ENCODE peak calls at places on chromosomes 1 and 21, in eight cellular contexts. One of them, this sample, is unnamed.

GRCh38 chr1:225670356-225670755 is 17.4 kb upstream of the ENAH start:
- DNase-seq in fibroblast of lung: no peak
- DNase-seq in IMR-90: no peak
- DNase-seq in GM23338: no peak
- DNase-seq in PC-9: no peak
- DNase-seq in mammary epithelial cell: no peak
- DNase-seq in GM23248: no peak
- DNase-seq in OCI-LY7: no peak
- DNase-seq in this sample: no peak

GRCh38 chr1:85078903-85079302 is 30.6 kb upstream of the MCOLN3 start:
- DNase-seq in fibroblast of lung: peak
- DNase-seq in IMR-90: peak
- DNase-seq in GM23338: peak
- DNase-seq in PC-9: no peak
- DNase-seq in mammary epithelial cell: no peak
- DNase-seq in GM23248: peak
- DNase-seq in OCI-LY7: peak
- DNase-seq in this sample: peak

GRCh38 chr1:55893155-55893554 is 678.0 kb upstream of the USP24 start:
- DNase-seq in fibroblast of lung: peak
- DNase-seq in IMR-90: peak
- DNase-seq in GM23338: peak
- DNase-seq in PC-9: peak
- DNase-seq in mammary epithelial cell: peak
- DNase-seq in GM23248: peak
- DNase-seq in OCI-LY7: peak
- DNase-seq in this sample: peak

GRCh38 chr1:63659448-63659847 is 66.2 kb downstream of the PGM1 start:
- DNase-seq in fibroblast of lung: no peak
- DNase-seq in IMR-90: no peak
- DNase-seq in GM23338: no peak
- DNase-seq in PC-9: no peak
- DNase-seq in mammary epithelial cell: no peak
- DNase-seq in GM23248: no peak
- DNase-seq in OCI-LY7: no peak
- DNase-seq in this sample: no peak

GRCh38 chr1:70899735-70900134 is 147.9 kb downstream of the PTGER3 start:
- DNase-seq in fibroblast of lung: no peak
- DNase-seq in IMR-90: no peak
- DNase-seq in GM23338: no peak
- DNase-seq in PC-9: no peak
- DNase-seq in mammary epithelial cell: no peak
- DNase-seq in GM23248: peak
- DNase-seq in OCI-LY7: no peak
- DNase-seq in this sample: no peak

GRCh38 chr21:44321846-44322450 is 17.2 kb downstream of the CFAP410 start:
- DNase-seq in fibroblast of lung: no peak
- DNase-seq in IMR-90: no peak
- DNase-seq in GM23338: no peak
- DNase-seq in PC-9: no peak
- DNase-seq in mammary epithelial cell: no peak
- DNase-seq in GM23248: no peak
- DNase-seq in OCI-LY7: no peak
- DNase-seq in this sample: no peak

GRCh38 chr21:36691539-36692124 is 7.3 kb upstream of the SIM2 start:
- DNase-seq in fibroblast of lung: no peak
- DNase-seq in IMR-90: peak
- DNase-seq in GM23338: peak
- DNase-seq in PC-9: no peak
- DNase-seq in mammary epithelial cell: no peak
- DNase-seq in GM23248: no peak
- DNase-seq in OCI-LY7: no peak
- DNase-seq in this sample: no peak

GRCh38 chr1:43554444-43554992 is 23.8 kb downstream of the PTPRF start:
- DNase-seq in fibroblast of lung: peak
- DNase-seq in IMR-90: peak
- DNase-seq in GM23338: peak
- DNase-seq in PC-9: peak
- DNase-seq in mammary epithelial cell: peak
- DNase-seq in GM23248: peak
- DNase-seq in OCI-LY7: peak
- DNase-seq in this sample: no peak

GRCh38 chr1:7754234-7754633 is 16.9 kb upstream of the VAMP3 start:
- DNase-seq in fibroblast of lung: no peak
- DNase-seq in IMR-90: no peak
- DNase-seq in GM23338: no peak
- DNase-seq in PC-9: no peak
- DNase-seq in mammary epithelial cell: no peak
- DNase-seq in GM23248: no peak
- DNase-seq in OCI-LY7: no peak
- DNase-seq in this sample: no peak

GRCh38 chr1:31830511-31830910 is 14.7 kb upstream of the SPOCD1 start:
- DNase-seq in fibroblast of lung: no peak
- DNase-seq in IMR-90: no peak
- DNase-seq in GM23338: no peak
- DNase-seq in PC-9: no peak
- DNase-seq in mammary epithelial cell: no peak
- DNase-seq in GM23248: no peak
- DNase-seq in OCI-LY7: no peak
- DNase-seq in this sample: no peak

GRCh38 chr1:8844421-8845063 is 27.1 kb upstream of the RERE start:
- DNase-seq in fibroblast of lung: no peak
- DNase-seq in IMR-90: no peak
- DNase-seq in GM23338: no peak
- DNase-seq in PC-9: no peak
- DNase-seq in mammary epithelial cell: no peak
- DNase-seq in GM23248: no peak
- DNase-seq in OCI-LY7: no peak
- DNase-seq in this sample: no peak

GRCh38 chr1:19622204-19622603 is 21.9 kb upstream of the NBL1 start:
- DNase-seq in fibroblast of lung: peak
- DNase-seq in IMR-90: peak
- DNase-seq in GM23338: no peak
- DNase-seq in PC-9: no peak
- DNase-seq in mammary epithelial cell: peak
- DNase-seq in GM23248: peak
- DNase-seq in OCI-LY7: no peak
- DNase-seq in this sample: no peak

GRCh38 chr1:209809601-209810000 is 3.7 kb upstream of the IRF6 start:
- DNase-seq in fibroblast of lung: no peak
- DNase-seq in IMR-90: no peak
- DNase-seq in GM23338: no peak
- DNase-seq in PC-9: no peak
- DNase-seq in mammary epithelial cell: peak
- DNase-seq in GM23248: no peak
- DNase-seq in OCI-LY7: no peak
- DNase-seq in this sample: no peak

GRCh38 chr21:46543306-46543705 is 61.6 kb downstream of the S100B start:
- DNase-seq in fibroblast of lung: no peak
- DNase-seq in IMR-90: no peak
- DNase-seq in GM23338: no peak
- DNase-seq in PC-9: no peak
- DNase-seq in mammary epithelial cell: no peak
- DNase-seq in GM23248: no peak
- DNase-seq in OCI-LY7: no peak
- DNase-seq in this sample: no peak

GRCh38 chr1:205351984-205352713 is 4.6 kb downstream of the KLHDC8A start:
- DNase-seq in fibroblast of lung: peak
- DNase-seq in IMR-90: peak
- DNase-seq in GM23338: peak
- DNase-seq in PC-9: no peak
- DNase-seq in mammary epithelial cell: peak
- DNase-seq in GM23248: peak
- DNase-seq in OCI-LY7: no peak
- DNase-seq in this sample: peak

GRCh38 chr1:163730366-163730765 is 408.6 kb downstream of the NUF2 start:
- DNase-seq in fibroblast of lung: peak
- DNase-seq in IMR-90: no peak
- DNase-seq in GM23338: no peak
- DNase-seq in PC-9: no peak
- DNase-seq in mammary epithelial cell: no peak
- DNase-seq in GM23248: no peak
- DNase-seq in OCI-LY7: no peak
- DNase-seq in this sample: peak

GRCh38 chr1:155607708-155608107 is 2.3 kb upstream of the MSTO1 start:
- DNase-seq in fibroblast of lung: no peak
- DNase-seq in IMR-90: peak
- DNase-seq in GM23338: no peak
- DNase-seq in PC-9: no peak
- DNase-seq in mammary epithelial cell: no peak
- DNase-seq in GM23248: no peak
- DNase-seq in OCI-LY7: peak
- DNase-seq in this sample: no peak

GRCh38 chr1:147641695-147642592 is 28.4 kb downstream of the ACP6 start:
- DNase-seq in fibroblast of lung: peak
- DNase-seq in IMR-90: peak
- DNase-seq in GM23338: peak
- DNase-seq in PC-9: no peak
- DNase-seq in mammary epithelial cell: peak
- DNase-seq in GM23248: peak
- DNase-seq in OCI-LY7: peak
- DNase-seq in this sample: peak
- H2AFZ ChIP-seq in fibroblast of lung: no peak
- H2AFZ ChIP-seq in IMR-90: peak
- H2AFZ ChIP-seq in GM23338: no peak
- H2AFZ ChIP-seq in PC-9: no peak
- H2AFZ ChIP-seq in mammary epithelial cell: no peak
- H2AFZ ChIP-seq in GM23248: peak
- H2AFZ ChIP-seq in OCI-LY7: no peak
- H2AFZ ChIP-seq in this sample: no peak

DNA sequence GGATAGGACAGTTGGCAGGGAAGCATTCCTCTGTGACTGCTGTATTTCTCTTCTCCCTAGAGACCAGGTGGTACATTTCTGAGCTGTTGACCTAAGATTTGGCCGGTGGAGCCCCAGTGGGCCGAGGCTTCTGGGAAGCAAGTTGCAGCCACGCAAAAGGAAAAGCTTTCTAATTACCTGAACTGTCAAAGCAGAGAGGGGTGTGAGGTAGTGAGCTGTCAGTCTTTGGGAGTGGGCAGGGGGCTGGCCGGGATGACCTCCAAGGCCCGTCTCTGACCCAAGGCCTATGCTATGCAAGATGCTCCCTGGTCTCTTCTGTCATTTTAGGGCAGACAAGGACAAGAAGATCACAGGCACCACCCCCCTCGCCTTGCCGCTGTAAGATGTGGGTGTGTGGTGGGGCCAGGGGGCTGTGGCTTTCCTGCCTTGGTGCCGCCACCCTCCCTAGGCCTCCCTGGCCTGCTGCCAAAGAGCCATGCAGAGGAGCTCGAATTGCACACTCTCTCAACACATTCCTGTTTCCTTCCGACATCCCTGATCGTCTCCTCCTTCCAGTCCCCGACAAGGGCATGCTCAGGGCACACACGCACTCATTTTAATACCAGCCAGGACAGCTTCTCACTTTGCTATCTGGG is 7.7 kb downstream of the PADI1 start:
- DNase-seq in fibroblast of lung: peak
- DNase-seq in IMR-90: peak
- DNase-seq in GM23338: peak
- DNase-seq in PC-9: peak
- DNase-seq in mammary epithelial cell: peak
- DNase-seq in GM23248: peak
- DNase-seq in OCI-LY7: no peak
- DNase-seq in this sample: peak
- H2AFZ ChIP-seq in fibroblast of lung: peak
- H2AFZ ChIP-seq in IMR-90: peak
- H2AFZ ChIP-seq in GM23338: no peak
- H2AFZ ChIP-seq in PC-9: no peak
- H2AFZ ChIP-seq in mammary epithelial cell: peak
- H2AFZ ChIP-seq in GM23248: no peak
- H2AFZ ChIP-seq in OCI-LY7: no peak
- H2AFZ ChIP-seq in this sample: no peak

DNA sequence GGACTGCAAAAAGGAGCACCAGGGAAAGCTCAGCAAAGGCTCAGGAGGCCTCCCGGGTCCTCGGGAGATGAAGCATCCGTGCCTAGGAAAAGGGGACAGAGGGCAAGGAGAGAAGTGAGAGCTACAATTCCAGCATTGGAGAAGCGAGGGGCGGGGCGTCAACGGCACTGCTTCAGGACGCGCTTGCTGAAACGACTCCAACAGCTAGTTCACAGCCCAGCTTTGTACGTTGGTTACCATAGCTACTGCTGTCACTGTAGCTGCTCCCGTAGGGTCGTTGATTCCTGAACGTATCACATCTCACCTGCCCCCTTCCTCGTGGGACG is 63.1 kb downstream of the TOR1AIP2 start:
- DNase-seq in fibroblast of lung: no peak
- DNase-seq in IMR-90: no peak
- DNase-seq in GM23338: no peak
- DNase-seq in PC-9: peak
- DNase-seq in mammary epithelial cell: no peak
- DNase-seq in GM23248: peak
- DNase-seq in OCI-LY7: no peak
- DNase-seq in this sample: no peak
- H2AFZ ChIP-seq in fibroblast of lung: peak
- H2AFZ ChIP-seq in IMR-90: peak
- H2AFZ ChIP-seq in GM23338: peak
- H2AFZ ChIP-seq in PC-9: peak
- H2AFZ ChIP-seq in mammary epithelial cell: peak
- H2AFZ ChIP-seq in GM23248: peak
- H2AFZ ChIP-seq in OCI-LY7: peak
- H2AFZ ChIP-seq in this sample: peak

GRCh38 chr1:183273300-183273699 is 87.2 kb downstream of the LAMC2 start:
- DNase-seq in fibroblast of lung: peak
- DNase-seq in IMR-90: no peak
- DNase-seq in GM23338: no peak
- DNase-seq in PC-9: no peak
- DNase-seq in mammary epithelial cell: no peak
- DNase-seq in GM23248: peak
- DNase-seq in OCI-LY7: no peak
- DNase-seq in this sample: no peak

GRCh38 chr1:183275322-183275721 is 89.3 kb downstream of the LAMC2 start:
- DNase-seq in fibroblast of lung: no peak
- DNase-seq in IMR-90: no peak
- DNase-seq in GM23338: no peak
- DNase-seq in PC-9: no peak
- DNase-seq in mammary epithelial cell: no peak
- DNase-seq in GM23248: no peak
- DNase-seq in OCI-LY7: no peak
- DNase-seq in this sample: no peak

GRCh38 chr1:183274836-183275235 is 88.8 kb downstream of the LAMC2 start:
- DNase-seq in fibroblast of lung: no peak
- DNase-seq in IMR-90: no peak
- DNase-seq in GM23338: no peak
- DNase-seq in PC-9: no peak
- DNase-seq in mammary epithelial cell: no peak
- DNase-seq in GM23248: no peak
- DNase-seq in OCI-LY7: no peak
- DNase-seq in this sample: no peak

GRCh38 chr1:183270541-183271141 is 84.6 kb downstream of the LAMC2 start:
- DNase-seq in fibroblast of lung: peak
- DNase-seq in IMR-90: peak
- DNase-seq in GM23338: no peak
- DNase-seq in PC-9: no peak
- DNase-seq in mammary epithelial cell: no peak
- DNase-seq in GM23248: peak
- DNase-seq in OCI-LY7: no peak
- DNase-seq in this sample: no peak

GRCh38 chr1:183272390-183272801 is 86.3 kb downstream of the LAMC2 start:
- DNase-seq in fibroblast of lung: peak
- DNase-seq in IMR-90: peak
- DNase-seq in GM23338: no peak
- DNase-seq in PC-9: peak
- DNase-seq in mammary epithelial cell: peak
- DNase-seq in GM23248: peak
- DNase-seq in OCI-LY7: no peak
- DNase-seq in this sample: no peak
- H2AFZ ChIP-seq in fibroblast of lung: no peak
- H2AFZ ChIP-seq in IMR-90: peak
- H2AFZ ChIP-seq in GM23338: no peak
- H2AFZ ChIP-seq in PC-9: no peak
- H2AFZ ChIP-seq in mammary epithelial cell: peak
- H2AFZ ChIP-seq in GM23248: no peak
- H2AFZ ChIP-seq in OCI-LY7: no peak
- H2AFZ ChIP-seq in this sample: no peak

GRCh38 chr1:62426238-62426637 is 10.6 kb upstream of the USP1 start:
- DNase-seq in fibroblast of lung: no peak
- DNase-seq in IMR-90: no peak
- DNase-seq in GM23338: no peak
- DNase-seq in PC-9: no peak
- DNase-seq in mammary epithelial cell: peak
- DNase-seq in GM23248: no peak
- DNase-seq in OCI-LY7: no peak
- DNase-seq in this sample: no peak
- H2AFZ ChIP-seq in fibroblast of lung: no peak
- H2AFZ ChIP-seq in IMR-90: no peak
- H2AFZ ChIP-seq in GM23338: no peak
- H2AFZ ChIP-seq in PC-9: no peak
- H2AFZ ChIP-seq in mammary epithelial cell: peak
- H2AFZ ChIP-seq in GM23248: peak
- H2AFZ ChIP-seq in OCI-LY7: peak
- H2AFZ ChIP-seq in this sample: no peak